ENCODE peak calls at places on chromosomes 4 and X, in eight cellular contexts. I is HCT116, N is uterus, C is A549, D is neural progenitor cell, K is ovary, L is lower lobe of right lung, R is cardiac muscle cell. F is an unnamed sample. For H3K4me1, the result is how much of the 10 kb centered on the place peaks cover.

GRCh38 chr4:16118090-16118489 is 34.3 kb upstream of the PROM1 start:
- DNase-seq in I (no peak), N (no peak), C (no peak), D (no peak), K (no peak), L (no peak), R (no peak), F (no peak)

GRCh38 chr4:2697995-2698414 is 58.1 kb downstream of the TNIP2 start:
- DNase-seq in I (no peak), N (no peak), C (no peak), D (no peak), K (no peak), L (no peak), R (no peak), F (no peak)

GRCh38 chr4:170374770-170375169 is 285.0 kb upstream of the AADAT start:
- DNase-seq in I (peak), N (no peak), C (peak), D (peak), K (no peak), L (no peak), R (peak), F (no peak)

GRCh38 chrX:96889726-96890125 is 6.0 kb downstream of the RPA4 start:
- DNase-seq in I (no peak), N (no peak), C (no peak), D (no peak), K (no peak), L (no peak), R (no peak), F (no peak)

GRCh38 chrX:129996120-129996519 is 13.7 kb downstream of the BCORL1 start:
- DNase-seq in I (no peak), N (peak), C (no peak), D (no peak), K (no peak), L (no peak), R (no peak), F (no peak)

GRCh38 chr4:151031831-151032605 is 16.9 kb upstream of the LRBA start:
- DNase-seq in I (no peak), N (no peak), C (no peak), D (no peak), K (no peak), L (no peak), R (no peak), F (no peak)

GRCh38 chr4:6591305-6591704 is 16.3 kb downstream of the MAN2B2 start:
- DNase-seq in I (no peak), N (no peak), C (no peak), D (no peak), K (no peak), L (no peak), R (no peak), F (no peak)

GRCh38 chr4:17958185-17958584 is 63.4 kb downstream of the LCORL start:
- DNase-seq in I (no peak), N (no peak), C (no peak), D (no peak), K (no peak), L (no peak), R (no peak), F (no peak)

GRCh38 chr4:69546121-69546520 is 50.4 kb upstream of the UGT2B4 start:
- DNase-seq in I (no peak), N (no peak), C (no peak), D (no peak), K (no peak), L (no peak), R (no peak), F (no peak)

GRCh38 chrX:22300130-22300529 is 27.4 kb downstream of the CBLL2 start:
- DNase-seq in I (peak), N (peak), C (no peak), D (no peak), K (no peak), L (no peak), R (peak), F (no peak)

GRCh38 chrX:112631892-112632291 is 47.8 kb downstream of the LHFPL1 start:
- DNase-seq in I (no peak), N (no peak), C (no peak), D (no peak), K (no peak), L (no peak), R (no peak), F (no peak)

GRCh38 chr4:108172231-108172779 is 3.6 kb upstream of the LEF1 start:
- DNase-seq in I (no peak), N (no peak), C (no peak), D (peak), K (peak), L (no peak), R (peak), F (no peak)

GRCh38 chr4:22410645-22411247 is 105.1 kb downstream of the ADGRA3 start:
- DNase-seq in I (no peak), N (no peak), C (no peak), D (peak), K (no peak), L (no peak), R (peak), F (no peak)

GRCh38 chrX:13669246-13669689 is 16.3 kb downstream of the TCEANC start:
- DNase-seq in I (peak), N (peak), C (peak), D (no peak), K (peak), L (peak), R (no peak), F (no peak)

GRCh38 chr4:152100378-152101201 is 339.8 kb upstream of the GATB start:
- DNase-seq in I (peak), N (no peak), C (no peak), D (no peak), K (no peak), L (no peak), R (no peak), F (no peak)

GRCh38 chr4:114364857-114365256 is 233.8 kb upstream of the UGT8 start:
- DNase-seq in I (no peak), N (no peak), C (no peak), D (no peak), K (no peak), L (no peak), R (no peak), F (no peak)

GRCh38 chrX:70970482-70970999 is 39.6 kb upstream of the SLC7A3 start:
- DNase-seq in I (no peak), N (no peak), C (peak), D (peak), K (no peak), L (no peak), R (peak), F (no peak)

GRCh38 chr4:138255917-138256597 is 13.9 kb upstream of the SLC7A11 start:
- DNase-seq in I (no peak), N (no peak), C (no peak), D (no peak), K (no peak), L (no peak), R (no peak), F (no peak)

GRCh38 chr4:110702326-110702725 is 79.4 kb upstream of the PITX2 start:
- DNase-seq in I (no peak), N (no peak), C (no peak), D (no peak), K (no peak), L (no peak), R (no peak), F (no peak)

GRCh38 chrX:136896121-136896914 is 15.8 kb upstream of the RBMX start:
- DNase-seq in I (no peak), N (no peak), C (no peak), D (no peak), K (no peak), L (no peak), R (no peak), F (no peak)

GRCh38 chrX:107734646-107735045 is 40.9 kb downstream of the TSC22D3 start:
- DNase-seq in I (no peak), N (no peak), C (no peak), D (no peak), K (no peak), L (no peak), R (no peak), F (no peak)

GRCh38 chr4:114642173-114642780 is 43.7 kb downstream of the UGT8 start:
- DNase-seq in I (no peak), N (no peak), C (no peak), D (no peak), K (no peak), L (no peak), R (no peak), F (no peak)

GRCh38 chr4:26171953-26172352 is 148.9 kb upstream of the RBPJ start:
- DNase-seq in I (no peak), N (peak), C (no peak), D (no peak), K (no peak), L (no peak), R (no peak), F (no peak)

DNA sequence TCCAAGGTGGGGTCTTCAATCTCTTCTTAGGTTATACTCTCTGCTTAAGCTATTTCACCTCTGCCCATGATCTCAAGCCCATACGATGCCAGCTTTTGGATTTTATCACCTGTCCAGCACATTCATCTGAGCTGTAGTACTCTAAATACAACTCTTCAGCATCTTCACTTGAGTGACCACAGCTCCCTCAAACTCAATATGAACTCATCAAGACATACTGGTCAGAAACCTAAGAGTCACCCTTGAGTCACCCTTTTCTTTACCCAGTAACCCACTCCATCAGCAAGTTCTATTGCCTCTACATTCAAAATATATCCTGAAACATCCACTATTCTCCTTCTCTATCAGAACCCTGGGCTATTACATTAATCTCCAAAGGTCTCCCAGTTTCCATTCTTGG is 69.4 kb downstream of the DCHS2 start:
- DNase-seq in I (no peak), N (no peak), C (no peak), D (no peak), K (no peak), L (no peak), R (no peak), F (no peak)
- H3K4me3 ChIP-seq in I (no peak), N (no peak), C (no peak), D (no peak), K (no peak), L (no peak), R (no peak), F (no peak)

GRCh38 chrX:139967300-139967699 is 2.0 kb upstream of the CXorf66 start:
- DNase-seq in I (no peak), N (no peak), C (peak), D (peak), K (no peak), L (no peak), R (no peak), F (no peak)
- TF ChIP-seq CTCF in I (peak), N (no peak), C (peak), D (peak), K (no peak), L (peak), R (peak), F (no peak)

GRCh38 chr4:7909966-7910720 is 29.5 kb downstream of the AFAP1 start:
- DNase-seq in I (no peak), N (peak), C (no peak), D (peak), K (no peak), L (no peak), R (no peak), F (no peak)
- H3K4me1 ChIP-seq in I (under half), N (under half), C (half or more), D (under half), K (under half), L (under half), R (under half), F (under half)

DNA sequence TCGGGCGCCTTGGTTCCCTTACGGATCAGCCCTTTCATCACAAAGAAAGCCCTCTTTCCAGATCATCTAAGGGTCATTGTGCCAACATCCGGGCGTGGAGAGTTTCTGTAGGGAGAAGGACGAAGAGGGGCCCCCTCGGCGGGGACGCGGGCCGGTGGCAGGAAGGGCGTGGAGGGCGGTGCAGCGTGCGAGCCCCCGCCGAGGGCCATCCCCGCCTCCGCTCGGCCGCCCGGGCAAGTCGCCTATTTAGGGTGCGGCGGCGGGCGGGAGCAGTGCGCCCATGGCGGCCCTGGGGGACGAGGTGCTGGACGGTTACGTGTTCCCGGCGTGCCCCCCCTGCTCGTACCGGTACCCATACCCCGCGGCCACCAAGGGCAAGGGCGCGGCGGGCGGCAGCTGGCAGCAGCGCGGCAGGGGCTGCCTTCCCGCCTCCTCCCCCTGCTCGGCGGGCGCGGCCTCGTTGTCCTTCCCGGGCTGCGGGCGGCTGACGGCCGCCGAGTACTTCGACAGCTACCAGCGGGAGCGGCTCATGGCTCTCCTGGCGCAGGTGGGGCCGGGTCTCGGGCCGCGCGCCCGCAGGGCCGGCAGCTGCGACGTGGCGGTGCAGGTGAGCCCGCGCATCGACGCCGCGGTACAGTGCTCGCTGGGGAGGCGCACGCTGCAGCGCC is at the start of gene ZAR1:
- DNase-seq in I (no peak), N (no peak), C (no peak), D (peak), K (no peak), L (peak), R (peak), F (no peak)
- H3K4me3 ChIP-seq in I (no peak), N (peak), C (no peak), D (peak), K (no peak), L (peak), R (peak), F (peak)

GRCh38 chrX:78119521-78120227 is 15.6 kb downstream of the PGK1 start:
- DNase-seq in I (no peak), N (no peak), C (no peak), D (no peak), K (no peak), L (no peak), R (no peak), F (no peak)
- TF ChIP-seq CTCF in I (peak), N (no peak), C (peak), D (peak), K (no peak), L (no peak), R (peak), F (no peak)

DNA sequence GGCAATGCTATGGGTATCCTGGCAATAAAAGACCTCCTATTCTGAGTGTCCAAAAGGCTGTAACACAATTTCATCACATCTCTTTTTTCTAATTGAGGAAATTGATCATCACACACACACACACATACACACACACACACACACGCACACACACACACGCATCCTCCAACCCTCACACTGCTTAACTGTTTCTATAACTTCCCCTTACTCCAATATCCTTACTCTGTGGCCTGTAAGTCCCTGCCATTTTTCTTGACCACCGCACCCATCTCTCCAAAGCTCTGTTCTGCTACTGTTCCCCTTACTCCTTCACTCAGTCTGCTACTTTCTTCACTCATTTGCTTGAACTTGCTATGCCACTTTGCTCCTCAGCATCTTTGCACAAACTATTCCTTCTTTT is 115.6 kb downstream of the AMELX start:
- DNase-seq in I (no peak), N (no peak), C (no peak), D (no peak), K (no peak), L (no peak), R (no peak), F (no peak)
- H3K4me1 ChIP-seq in I (under half), N (under half), C (under half), D (under half), K (under half), L (under half), R (under half), F (under half)

GRCh38 chrX:105823092-105823454 is 734 bp downstream of the NRK start:
- DNase-seq in I (no peak), N (no peak), C (no peak), D (no peak), K (no peak), L (no peak), R (no peak), F (no peak)
- H3K4me3 ChIP-seq in I (no peak), N (peak), C (no peak), D (peak), K (peak), L (peak), R (peak), F (peak)

DNA sequence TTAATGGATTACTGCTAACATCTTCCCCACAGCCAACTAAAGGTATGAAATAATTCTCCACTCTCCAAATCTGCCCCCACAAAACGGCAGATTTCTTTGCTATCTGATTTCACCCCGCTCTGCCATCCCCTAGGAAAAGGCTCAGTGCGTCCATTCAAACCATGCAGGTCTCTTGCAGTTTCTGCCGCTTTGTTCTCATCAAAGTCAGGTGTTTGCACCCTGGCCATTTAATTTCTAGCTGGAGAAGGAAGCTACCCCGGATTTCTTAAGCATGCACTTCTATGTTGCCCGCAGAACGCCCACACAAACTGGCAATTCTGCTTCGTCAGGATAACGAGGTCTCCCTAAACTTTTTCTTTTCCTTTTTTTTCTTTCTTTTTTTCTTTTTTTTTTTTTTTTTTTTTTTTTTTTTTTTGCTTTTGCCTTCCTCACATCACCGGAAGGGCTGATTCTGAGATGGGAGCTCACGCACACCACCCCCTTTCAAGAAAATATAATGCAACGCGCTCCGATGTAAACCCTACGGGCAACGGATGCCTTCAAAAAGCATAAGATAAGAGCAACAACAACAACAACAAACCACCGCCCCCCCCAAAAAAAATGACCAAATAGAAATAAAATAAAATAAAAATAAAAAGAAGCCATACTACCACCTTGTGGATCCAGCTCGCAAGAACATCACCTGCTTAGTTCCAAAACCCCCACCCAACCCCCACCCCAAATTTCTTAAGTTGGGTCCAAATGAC is 3.2 kb downstream of the NLGN4X start:
- DNase-seq in I (no peak), N (no peak), C (no peak), D (peak), K (no peak), L (no peak), R (peak), F (no peak)
- TF ChIP-seq CTCF in I (no peak), N (no peak), C (no peak), D (peak), K (no peak), L (no peak), R (no peak), F (no peak)

GRCh38 chr4:185441479-185441878 is 15.7 kb upstream of the UFSP2 start:
- DNase-seq in I (no peak), N (no peak), C (no peak), D (no peak), K (no peak), L (no peak), R (no peak), F (no peak)

GRCh38 chr4:185435466-185435865 is 9.7 kb upstream of the UFSP2 start:
- DNase-seq in I (no peak), N (no peak), C (no peak), D (no peak), K (no peak), L (no peak), R (no peak), F (no peak)

DNA sequence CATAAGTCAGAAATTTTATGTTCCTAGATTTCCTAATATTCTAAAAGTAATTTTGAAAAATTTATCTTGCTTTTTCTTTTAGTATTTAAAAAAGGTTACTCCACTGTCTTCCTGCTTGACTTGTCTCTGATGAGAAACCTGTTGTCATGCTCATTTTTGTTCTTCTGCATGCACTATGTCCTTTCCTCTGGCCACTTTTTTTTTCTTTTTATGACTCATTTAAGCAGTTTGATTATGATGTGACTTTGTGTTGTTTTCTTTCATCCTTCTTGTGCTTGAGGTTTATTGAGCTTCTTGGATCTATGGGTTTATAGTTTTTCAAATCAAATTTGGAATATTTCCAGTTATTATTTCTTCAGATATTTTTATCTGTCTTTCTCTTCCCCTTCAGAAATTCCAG is 12.0 kb upstream of the UFSP2 start:
- DNase-seq in I (no peak), N (no peak), C (no peak), D (no peak), K (no peak), L (no peak), R (no peak), F (no peak)
- H3K4me1 ChIP-seq in I (under half), N (under half), C (under half), D (under half), K (under half), L (under half), R (under half), F (under half)

F was measured in ascending aorta.